ENCODE peak calls at places on chromosomes 11 and 22, in four cellular contexts. I, R, F and S are unnamed samples.

GRCh38 chr11:117691206-117691490 is 105.9 kb downstream of the DSCAML1 start:
- DNase-seq in I (no peak), F (no peak), R (no peak), S (no peak)

GRCh38 chr11:60951909-60952741 is at the start of gene SLC15A3:
- DNase-seq in F (no peak), R (no peak), I (peak), S (no peak)

GRCh38 chr22:23036684-23037428 is 33.5 kb upstream of the GNAZ start:
- DNase-seq in I (no peak), R (peak), F (peak), S (no peak)

GRCh38 chr11:19519912-19520641 is 192.6 kb upstream of the NAV2 start:
- DNase-seq in R (no peak), I (no peak), F (no peak), S (no peak)

GRCh38 chr11:18394928-18395734 is 768 bp downstream of the LDHA start:
- DNase-seq in R (no peak), I (no peak), F (peak), S (peak)

GRCh38 chr11:106632283-106632682 is 386.0 kb downstream of the GUCY1A2 start:
- DNase-seq in F (no peak), I (no peak), R (no peak), S (no peak)

GRCh38 chr11:31397239-31397834 is 27.7 kb downstream of the DNAJC24 start:
- DNase-seq in R (peak), I (no peak), F (peak), S (peak)

GRCh38 chr22:47000888-47001287 is 238.4 kb downstream of the TBC1D22A start:
- DNase-seq in R (no peak), I (no peak), F (no peak), S (no peak)

GRCh38 chr11:31240340-31240904 is 129.1 kb downstream of the DCDC1 start:
- DNase-seq in I (peak), R (peak), F (peak), S (peak)

GRCh38 chr11:2468363-2469240 is 23.8 kb downstream of the KCNQ1 start:
- DNase-seq in I (no peak), F (no peak), R (no peak), S (no peak)

GRCh38 chr11:129589190-129589589 is 213.5 kb downstream of the BARX2 start:
- DNase-seq in F (no peak), I (peak), R (no peak), S (no peak)

GRCh38 chr22:27790396-27791216 is 10.9 kb downstream of the MN1 start:
- DNase-seq in R (no peak), F (no peak), I (no peak), S (no peak)

GRCh38 chr22:48103126-48103875 is 1340.9 kb downstream of the TBC1D22A start:
- DNase-seq in I (no peak), R (no peak), F (no peak), S (no peak)

GRCh38 chr11:123386746-123387510 is 43.1 kb upstream of the GRAMD1B start:
- DNase-seq in I (no peak), R (no peak), F (no peak), S (no peak)

GRCh38 chr22:48957311-48957986 is 870.2 kb downstream of the BRD1 start:
- DNase-seq in R (no peak), I (no peak), F (no peak), S (no peak)

GRCh38 chr11:2788751-2789140 is 89.0 kb upstream of the KCNQ1OT1 start:
- DNase-seq in R (no peak), F (no peak), I (peak), S (no peak)

GRCh38 chr11:128505449-128506058 is 81.8 kb downstream of the ETS1 start:
- DNase-seq in I (no peak), F (no peak), R (no peak), S (no peak)

GRCh38 chr11:67300256-67300755 is 3.0 kb upstream of the SSH3 start:
- DNase-seq in F (no peak), R (no peak), I (no peak), S (no peak)

GRCh38 chr11:126061707-126062678 is 673 bp downstream of the CDON start:
- DNase-seq in I (peak), R (peak), F (no peak), S (peak)

GRCh38 chr11:2533642-2534115 is 88.9 kb downstream of the KCNQ1 start:
- DNase-seq in I (peak), R (peak), F (peak), S (no peak)

GRCh38 chr11:126129681-126130671 is 67.3 kb upstream of the CDON start:
- DNase-seq in F (no peak), R (no peak), I (no peak), S (no peak)

GRCh38 chr11:34219862-34220490 is 114.5 kb downstream of the NAT10 start:
- DNase-seq in F (no peak), I (no peak), R (no peak), S (no peak)

GRCh38 chr11:6693342-6694228 is 10.4 kb upstream of the MRPL17 start:
- DNase-seq in F (no peak), R (no peak), I (no peak), S (peak)

GRCh38 chr11:71474771-71475483 is 21.9 kb downstream of the NADSYN1 start:
- DNase-seq in F (no peak), I (no peak), R (no peak), S (no peak)

GRCh38 chr11:131386408-131386807 is 16.0 kb downstream of the NTM start:
- DNase-seq in I (no peak), R (no peak), F (no peak), S (no peak)

GRCh38 chr11:116413861-116414260 is 358.9 kb downstream of the BUD13 start:
- DNase-seq in R (peak), I (no peak), F (no peak), S (no peak)

GRCh38 chr11:63917685-63918523 is 940 bp upstream of the RCOR2 start:
- DNase-seq in F (peak), I (peak), R (peak), S (peak)

GRCh38 chr11:1224491-1225385 is 1.9 kb downstream of the MUC5B start:
- DNase-seq in F (peak), I (peak), R (no peak), S (no peak)

GRCh38 chr11:2794947-2795346 is 90.6 kb downstream of the CDKN1C start:
- DNase-seq in R (no peak), I (peak), F (no peak), S (no peak)

GRCh38 chr11:112663947-112664634 is 297.1 kb upstream of the NCAM1 start:
- DNase-seq in F (no peak), R (no peak), I (no peak), S (no peak)

GRCh38 chr22:44522526-44523170 is 24.6 kb upstream of the RTL6 start:
- DNase-seq in F (no peak), I (no peak), R (no peak), S (no peak)

GRCh38 chr11:103035656-103036434 is 56.1 kb downstream of the DCUN1D5 start:
- DNase-seq in F (peak), R (peak), I (no peak), S (peak)

GRCh38 chr11:128455766-128456165 is 131.6 kb downstream of the ETS1 start:
- DNase-seq in F (no peak), I (no peak), R (no peak), S (no peak)

GRCh38 chr11:17771415-17771814 is 36.8 kb downstream of the KCNC1 start:
- DNase-seq in I (no peak), F (no peak), R (no peak), S (no peak)

GRCh38 chr22:27906241-27906640 is 12.8 kb downstream of the PITPNB start:
- DNase-seq in I (no peak), F (no peak), R (no peak), S (no peak)

GRCh38 chr22:30538280-30538679 is 8.3 kb downstream of the SEC14L6 start:
- DNase-seq in I (no peak), R (no peak), F (no peak), S (no peak)

GRCh38 chr11:80414766-80415165 is 973.9 kb upstream of the TENM4 start:
- DNase-seq in I (no peak), F (no peak), R (no peak), S (no peak)

DNA sequence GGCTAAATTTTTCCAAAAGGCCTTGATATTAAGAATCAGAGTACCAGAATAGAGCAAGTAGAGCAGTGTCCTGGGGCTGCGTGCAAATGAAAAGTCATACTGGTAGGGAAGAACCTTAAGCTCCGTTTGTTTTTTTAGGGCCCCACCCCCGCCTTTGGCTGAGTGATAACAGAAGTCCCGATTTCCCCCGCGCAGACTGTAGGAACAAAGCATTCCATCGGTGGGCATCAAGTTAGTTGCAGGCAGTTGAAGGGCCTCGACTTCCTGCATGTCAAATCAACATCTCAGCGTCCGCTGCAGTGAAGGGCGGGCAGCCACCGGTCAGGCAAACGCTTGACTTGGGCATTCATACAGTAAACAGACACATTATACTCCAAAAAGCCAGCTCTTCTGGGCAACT is 11.8 kb downstream of the LRP4 start:
- DNase-seq in R (no peak), F (no peak), I (peak), S (no peak)
- TF ChIP-seq HMGXB4 in R (no peak), F (no peak), I (no peak), S (no peak)

GRCh38 chr11:94549166-94549565 is 5.4 kb downstream of the FUT4 start:
- DNase-seq in F (peak), R (no peak), I (no peak), S (no peak)

GRCh38 chr11:94544582-94544831 is 786 bp downstream of the FUT4 start:
- DNase-seq in F (peak), R (no peak), I (no peak), S (no peak)

GRCh38 chr11:94545641-94546470 is 2.1 kb downstream of the FUT4 start:
- DNase-seq in F (no peak), R (no peak), I (no peak), S (no peak)

GRCh38 chr11:94544832-94545640 is 1.3 kb downstream of the FUT4 start:
- DNase-seq in I (peak), F (no peak), R (no peak), S (no peak)

DNA sequence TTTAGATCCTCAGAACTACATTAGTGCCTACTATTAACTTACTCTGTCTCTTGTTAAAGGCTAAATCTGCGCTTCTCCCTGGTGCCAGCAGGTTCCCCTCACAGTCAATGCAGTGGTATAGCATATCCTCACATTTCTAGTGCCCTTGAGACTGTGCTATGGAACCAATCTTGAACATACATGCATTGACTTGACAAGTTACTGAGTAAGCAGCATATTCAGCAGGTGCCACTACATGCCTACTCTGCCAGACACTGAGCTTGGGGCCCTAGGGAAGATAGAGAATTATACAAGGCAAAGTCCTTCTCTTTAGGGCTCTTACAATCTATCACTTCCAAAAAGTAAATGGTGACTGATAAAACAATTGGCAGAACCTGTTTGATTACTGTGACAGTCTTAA is 3.2 kb downstream of the FUT4 start:
- DNase-seq in F (no peak), R (no peak), I (no peak), S (no peak)
- TF ChIP-seq HMGXB4 in F (no peak), R (no peak), I (no peak), S (no peak)

GRCh38 chr11:66008468-66009101 is 3.2 kb upstream of the CST6 start:
- DNase-seq in F (no peak), R (no peak), I (no peak), S (no peak)
- TF ChIP-seq HMGXB4 in F (no peak), R (no peak), I (no peak), S (no peak)

GRCh38 chr11:13221722-13222121 is 55.9 kb upstream of the BMAL1 start:
- DNase-seq in F (no peak), R (no peak), I (no peak), S (no peak)
- TF ChIP-seq HMGXB4 in F (no peak), R (no peak), I (no peak), S (no peak)